ENCODE peak calls at places on chromosomes 7 and 10, in five cellular contexts. I is progenitor cell of endocrine pancreas, Q is pancreas, M is right lobe of liver, B is esophagus muscularis mucosa. D is an unnamed sample.

GRCh38 chr10:100043796-100044195 is 34.0 kb upstream of the DNMBP start:
- DNase-seq in M (no peak), I (no peak), B (no peak), Q (no peak), D (no peak)

GRCh38 chr10:70835895-70836294 is 20.1 kb downstream of the SGPL1 start:
- DNase-seq in Q (no peak), B (no peak), I (no peak), M (peak; percentile 80), D (no peak)

GRCh38 chr7:155483868-155484325 is 26.0 kb downstream of the EN2 start:
- DNase-seq in Q (no peak), I (no peak), M (no peak), B (no peak), D (peak; percentile 58)

GRCh38 chr7:16398211-16399017 is 22.9 kb downstream of the CRPPA start:
- DNase-seq in M (no peak), I (no peak), Q (no peak), B (no peak), D (no peak)

GRCh38 chr10:86693721-86694369 is 25.5 kb downstream of the LDB3 start:
- DNase-seq in Q (no peak), B (no peak), I (no peak), M (no peak), D (no peak)

GRCh38 chr7:1890289-1891235 is 220.5 kb downstream of the ELFN1 start:
- DNase-seq in M (no peak), I (no peak), B (no peak), Q (no peak), D (no peak)

GRCh38 chr10:83357627-83358026 is 781.7 kb upstream of the GHITM start:
- DNase-seq in Q (no peak), B (no peak), I (no peak), M (no peak), D (no peak)

GRCh38 chr7:55211721-55212120 is 153.4 kb upstream of the LANCL2 start:
- DNase-seq in M (no peak), B (no peak), I (no peak), Q (no peak), D (no peak)

GRCh38 chr10:60611291-60611747 is 167.0 kb upstream of the CDK1 start:
- DNase-seq in I (no peak), Q (no peak), M (no peak), B (no peak), D (no peak)

GRCh38 chr7:83832009-83832408 is 183.1 kb upstream of the SEMA3E start:
- DNase-seq in M (no peak), B (no peak), I (no peak), Q (no peak), D (no peak)

GRCh38 chr10:29702288-29703164 is 67.8 kb upstream of the SVIL start:
- DNase-seq in B (no peak), I (no peak), Q (no peak), M (no peak), D (no peak)

GRCh38 chr7:35356495-35356894 is 102.6 kb upstream of the TBX20 start:
- DNase-seq in M (no peak), I (no peak), Q (no peak), B (no peak), D (no peak)

GRCh38 chr10:102919237-102919959 is 1.3 kb downstream of the CNNM2 start:
- DNase-seq in B (no peak), M (peak; percentile 52), Q (peak; percentile 38), I (peak; percentile 23), D (no peak)

GRCh38 chr7:16688249-16688648 is 42.3 kb downstream of the BZW2 start:
- DNase-seq in Q (no peak), I (no peak), B (no peak), M (no peak), D (no peak)

GRCh38 chr7:108138911-108139310 is 8.8 kb upstream of the LAMB4 start:
- DNase-seq in I (no peak), M (no peak), B (peak; percentile 88), Q (no peak), D (no peak)

GRCh38 chr10:47101196-47101595 is 190.0 kb downstream of the PTPN20 start:
- DNase-seq in I (no peak), B (no peak), Q (no peak), M (no peak), D (peak; percentile 24)

GRCh38 chr10:118810796-118811195 is 56.0 kb upstream of the CACUL1 start:
- DNase-seq in I (no peak), B (no peak), Q (no peak), M (no peak), D (no peak)

GRCh38 chr10:25639646-25640045 is 294.4 kb upstream of the MYO3A start:
- DNase-seq in B (no peak), M (no peak), Q (no peak), I (no peak), D (no peak)

GRCh38 chr7:94276797-94277196 is 117.9 kb upstream of the COL1A2 start:
- DNase-seq in I (no peak), M (no peak), Q (no peak), B (no peak), D (no peak)

GRCh38 chr7:101550641-101551531 is 78.2 kb downstream of the MYL10 start:
- DNase-seq in I (no peak), B (no peak), M (peak; percentile 42), Q (no peak), D (peak; percentile 67)

GRCh38 chr7:73423519-73424485 is 9.8 kb upstream of the FZD9 start:
- DNase-seq in Q (no peak), M (no peak), I (no peak), B (no peak), D (no peak)

GRCh38 chr10:131961047-131961776 is 20.5 kb downstream of the BNIP3 start:
- DNase-seq in M (no peak), I (no peak), B (no peak), Q (no peak), D (no peak)

GRCh38 chr7:84529480-84530205 is 335.1 kb upstream of the SEMA3A start:
- DNase-seq in Q (peak; percentile 15), B (no peak), M (no peak), I (no peak), D (no peak)

GRCh38 chr7:105992888-105993287 is 29.8 kb downstream of the CDHR3 start:
- DNase-seq in I (no peak), Q (no peak), M (no peak), B (no peak), D (no peak)

GRCh38 chr7:105990141-105990540 is 27.1 kb downstream of the CDHR3 start:
- DNase-seq in I (no peak), M (no peak), Q (no peak), B (no peak), D (no peak)

GRCh38 chr7:105989686-105990085 is 26.6 kb downstream of the CDHR3 start:
- DNase-seq in B (no peak), I (no peak), Q (no peak), M (no peak), D (no peak)

GRCh38 chr7:105988277-105988676 is 25.2 kb downstream of the CDHR3 start:
- DNase-seq in I (no peak), B (no peak), M (no peak), Q (no peak), D (no peak)

DNA sequence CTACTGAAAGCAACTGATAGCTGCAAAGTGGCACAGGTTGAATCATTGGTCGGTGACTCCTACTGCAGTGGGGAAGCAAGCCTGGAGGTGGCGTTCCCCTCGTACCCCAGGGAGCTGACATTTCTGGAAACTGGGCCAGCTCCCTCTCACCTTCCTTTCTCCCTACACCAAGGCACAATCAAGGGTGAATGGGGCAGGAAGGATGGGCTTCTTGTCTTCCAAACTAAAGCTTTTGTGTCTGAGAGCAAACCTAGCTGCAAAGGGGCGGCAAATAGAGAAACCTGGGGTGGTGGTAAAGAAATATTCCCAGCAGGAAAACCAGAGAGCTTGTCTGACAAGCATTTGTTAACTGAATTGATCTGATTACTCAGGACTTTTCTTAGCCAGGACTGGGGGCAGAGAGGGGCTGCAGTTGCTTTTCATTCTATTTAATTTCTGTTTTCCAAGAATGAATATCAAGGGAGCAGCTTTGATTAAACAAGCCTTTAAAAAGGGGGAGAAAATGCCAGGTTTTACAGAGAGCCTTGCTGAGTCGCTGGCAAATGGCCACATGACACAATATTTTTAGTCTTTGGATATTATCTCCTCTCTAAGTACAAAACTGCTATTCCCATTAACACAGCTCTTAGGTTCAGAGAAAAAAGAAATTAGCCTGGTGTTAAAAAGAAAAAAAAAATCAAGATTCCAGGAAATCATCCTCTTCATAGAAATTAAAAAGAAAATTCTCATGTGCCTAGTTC is 27.8 kb downstream of the CDHR3 start:
- DNase-seq in I (no peak), Q (no peak), B (no peak), M (no peak), D (no peak)
- TF ChIP-seq CTCF in I (peak; percentile 38), Q (no peak), B (no peak), M (no peak), D (no peak)

GRCh38 chr7:133434246-133434865 is 181.5 kb downstream of the EXOC4 start:
- DNase-seq in Q (no peak), B (no peak), I (no peak), M (no peak), D (no peak)
- TF ChIP-seq CTCF in Q (no peak), B (peak; percentile 46), I (peak; percentile 52), M (peak; percentile 35), D (peak; percentile 67)

DNA sequence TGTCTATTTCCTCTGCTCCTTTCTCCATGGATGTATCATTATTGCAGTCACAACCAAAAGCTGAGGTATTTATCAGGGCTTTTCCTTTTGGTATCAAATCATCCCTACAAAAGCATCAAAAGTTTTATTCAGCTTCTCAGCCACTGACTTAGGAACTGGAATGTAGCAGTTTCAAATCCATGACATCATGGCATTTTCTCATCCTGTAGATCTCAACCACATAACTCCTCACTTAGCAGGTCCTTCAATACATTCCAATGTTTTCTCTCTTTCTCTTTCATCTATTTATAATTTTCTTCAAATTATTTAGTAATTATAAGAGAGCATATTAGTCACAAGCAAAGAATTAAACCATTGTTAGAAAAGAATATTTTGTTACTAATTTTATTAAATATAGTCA is 537.4 kb upstream of the SORCS1 start:
- DNase-seq in B (no peak), Q (no peak), I (no peak), M (no peak), D (no peak)
- TF ChIP-seq CTCF in B (no peak), Q (no peak), I (no peak), M (no peak), D (no peak)

GRCh38 chr7:64312826-64313225 is 935 bp upstream of the ZNF736 start:
- DNase-seq in M (no peak), B (no peak), I (no peak), Q (no peak), D (no peak)

GRCh38 chr7:64310426-64310825 is 3.3 kb upstream of the ZNF736 start:
- DNase-seq in M (no peak), B (peak; percentile 47), I (no peak), Q (no peak), D (no peak)

GRCh38 chr7:64308019-64308275 is 5.8 kb upstream of the ZNF736 start:
- DNase-seq in M (no peak), B (no peak), I (no peak), Q (no peak), D (peak; percentile 13)

DNA sequence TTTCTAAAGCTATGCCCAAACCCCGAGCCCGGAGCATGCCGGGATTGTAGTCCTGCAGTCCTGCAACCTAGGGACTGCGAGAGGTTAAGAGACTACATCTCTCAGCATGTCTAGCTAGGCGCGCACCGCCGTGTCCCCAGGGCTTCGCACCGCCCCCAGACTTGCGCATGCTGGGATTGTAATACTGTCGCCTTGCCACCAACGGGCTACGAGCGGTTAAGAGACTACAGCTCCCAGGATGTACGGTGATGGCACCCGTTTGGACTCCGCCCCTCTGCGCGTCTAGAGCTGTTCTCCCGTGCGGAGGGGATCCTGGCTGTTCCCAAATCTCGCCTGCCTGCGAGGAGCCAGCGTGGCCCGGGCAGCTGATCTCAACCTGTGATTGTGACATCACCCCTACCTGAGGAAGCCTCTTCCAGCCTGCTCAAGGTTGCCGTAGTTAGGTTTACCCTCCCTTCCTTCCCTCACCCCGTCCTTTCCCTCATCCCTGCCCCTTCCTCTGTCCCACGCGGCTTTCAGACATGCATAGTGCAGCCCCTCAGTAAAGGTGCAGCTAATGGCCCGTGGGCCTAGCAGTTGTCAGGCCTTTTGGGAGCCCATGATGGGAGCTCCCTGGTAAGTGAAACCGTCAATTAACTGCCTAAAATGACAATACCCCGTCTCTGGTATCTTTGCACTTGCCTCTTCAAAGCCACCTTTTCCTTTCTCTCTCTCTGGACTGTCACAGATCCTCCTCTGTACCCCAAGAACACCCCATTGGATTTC is 6.3 kb upstream of the ZNF736 start:
- DNase-seq in Q (peak; percentile 95), I (no peak), M (peak; percentile 98), B (peak; percentile 97), D (peak; percentile 52)
- TF ChIP-seq CTCF in Q (no peak), I (no peak), M (peak; percentile 42), B (no peak), D (no peak)